ENCODE peak calls at places on chromosomes 16 and 17, in seven cellular contexts. P, K, C, J, X, Q and S are unnamed samples.

GRCh38 chr17:63440127-63440769 is 5.9 kb downstream of the CYB561 start:
- DNase-seq in K (no peak), Q (no peak), J (no peak), P (no peak), X (no peak), C (no peak), S (no peak)

GRCh38 chr17:68011199-68011665 is 15.0 kb upstream of the C17orf58 start:
- DNase-seq in J (no peak), Q (peak; percentile 74), P (peak; percentile 90), C (peak; percentile 55), X (peak; percentile 66), K (peak; percentile 23), S (peak; percentile 54)

GRCh38 chr17:49993423-49994037 is 1.5 kb downstream of the DLX3 start:
- DNase-seq in C (peak; percentile 64), K (no peak), Q (no peak), J (peak; percentile 23), X (peak; percentile 76), P (peak; percentile 86), S (peak; percentile 67)

GRCh38 chr16:69131749-69132423 is 502 bp downstream of the CHTF8 start:
- DNase-seq in Q (peak; percentile 96), J (peak; percentile 78), K (peak; percentile 81), C (peak; percentile 95), X (peak; percentile 95), P (peak; percentile 76), S (peak; percentile 82)

GRCh38 chr16:58020628-58021521 is 4.7 kb upstream of the MMP15 start:
- DNase-seq in P (no peak), Q (peak; percentile 46), X (peak; percentile 69), C (peak; percentile 68), K (no peak), J (no peak), S (peak; percentile 58)

GRCh38 chr17:49363251-49363650 is 1.2 kb upstream of the ZNF652 start:
- DNase-seq in K (no peak), Q (no peak), P (no peak), C (no peak), J (no peak), X (no peak), S (no peak)

GRCh38 chr17:21042434-21043295 is at the start of gene USP22:
- DNase-seq in K (peak; percentile 96), J (no peak), X (peak; percentile 66), Q (no peak), P (peak; percentile 100), C (no peak), S (peak; percentile 98)

GRCh38 chr17:79255926-79256325 is 181.3 kb downstream of the ENGASE start:
- DNase-seq in C (no peak), X (no peak), J (no peak), K (no peak), P (no peak), Q (no peak), S (no peak)

GRCh38 chr17:40490289-40490853 is 11.1 kb downstream of the TNS4 start:
- DNase-seq in C (peak; percentile 70), Q (no peak), J (peak; percentile 69), P (peak; percentile 86), X (peak; percentile 48), K (no peak), S (peak; percentile 92)

GRCh38 chr16:88940196-88941050 is 36.6 kb downstream of the CBFA2T3 start:
- DNase-seq in Q (no peak), P (peak; percentile 58), X (peak; percentile 59), C (no peak), J (no peak), K (no peak), S (peak; percentile 27)

GRCh38 chr17:860805-861204 is 78.7 kb downstream of the MRM3 start:
- DNase-seq in X (no peak), C (no peak), Q (no peak), P (no peak), J (no peak), K (no peak), S (no peak)

GRCh38 chr17:75783803-75784472 is 668 bp upstream of the UNK start:
- DNase-seq in X (peak; percentile 55), C (peak; percentile 34), P (no peak), Q (no peak), J (no peak), K (no peak), S (no peak)

GRCh38 chr16:67281536-67282446 is 2.5 kb downstream of the PLEKHG4 start:
- DNase-seq in K (no peak), C (no peak), J (no peak), Q (no peak), X (no peak), P (no peak), S (no peak)

GRCh38 chr16:74740795-74741304 is 33.8 kb downstream of the FA2H start:
- DNase-seq in X (no peak), J (peak; percentile 41), C (no peak), K (no peak), P (no peak), Q (no peak), S (peak; percentile 70)

GRCh38 chr17:61556224-61557188 is 34.5 kb downstream of the NACA2 start:
- DNase-seq in Q (no peak), C (no peak), P (no peak), J (peak; percentile 37), K (no peak), X (no peak), S (no peak)

GRCh38 chr16:84461029-84461415 is 43.4 kb downstream of the MEAK7 start:
- DNase-seq in K (no peak), C (no peak), J (no peak), X (no peak), P (peak; percentile 20), Q (no peak), S (no peak)

GRCh38 chr16:19067349-19068236 is at the start of gene COQ7:
- DNase-seq in K (peak; percentile 99), P (peak; percentile 98), X (peak; percentile 99), C (peak; percentile 99), Q (peak; percentile 99), J (peak; percentile 100), S (peak; percentile 100)

GRCh38 chr17:78434455-78435329 is 56.2 kb downstream of the PGS1 start:
- DNase-seq in J (no peak), X (no peak), P (no peak), K (no peak), C (no peak), Q (no peak), S (no peak)

GRCh38 chr16:3170440-3171180 is 17.4 kb upstream of the OR1F1 start:
- DNase-seq in J (no peak), C (no peak), K (no peak), Q (no peak), X (peak; percentile 57), P (peak; percentile 60), S (peak; percentile 38)

GRCh38 chr16:81261049-81261648 is 22.7 kb downstream of the BCO1 start:
- DNase-seq in K (no peak), X (no peak), C (no peak), Q (peak; percentile 76), J (no peak), P (peak; percentile 45), S (peak; percentile 36)

GRCh38 chr16:67249178-67249759 is 490 bp downstream of the SLC9A5 start:
- DNase-seq in X (no peak), P (no peak), K (no peak), Q (no peak), C (no peak), J (no peak), S (peak; percentile 45)

GRCh38 chr16:58119509-58119845 is 9.7 kb downstream of the CFAP20 start:
- DNase-seq in C (no peak), K (no peak), P (no peak), J (no peak), Q (no peak), X (no peak), S (no peak)

GRCh38 chr17:67386965-67387551 is 10.0 kb downstream of the PITPNC1 start:
- DNase-seq in K (peak; percentile 57), C (peak; percentile 56), P (peak; percentile 75), Q (peak; percentile 67), J (peak; percentile 20), X (peak; percentile 85), S (peak; percentile 61)

GRCh38 chr16:87127061-87127765 is 190.0 kb downstream of the C16orf95 start:
- DNase-seq in P (no peak), J (peak; percentile 70), C (peak; percentile 62), Q (no peak), K (no peak), X (no peak), S (no peak)

GRCh38 chr17:40113110-40113960 is 8.4 kb upstream of the MSL1 start:
- DNase-seq in X (peak; percentile 93), C (peak; percentile 96), K (peak; percentile 87), P (peak; percentile 96), Q (peak; percentile 84), J (peak; percentile 93), S (peak; percentile 97)

GRCh38 chr16:17026600-17027242 is 444.0 kb downstream of the XYLT1 start:
- DNase-seq in J (no peak), C (no peak), Q (no peak), X (no peak), P (no peak), K (no peak), S (no peak)

GRCh38 chr16:6016530-6017184 is 919.1 kb upstream of the EEF2KMT start:
- DNase-seq in C (peak; percentile 81), K (peak; percentile 59), P (peak; percentile 45), J (peak; percentile 45), X (peak; percentile 90), Q (peak; percentile 65), S (peak; percentile 38)

DNA sequence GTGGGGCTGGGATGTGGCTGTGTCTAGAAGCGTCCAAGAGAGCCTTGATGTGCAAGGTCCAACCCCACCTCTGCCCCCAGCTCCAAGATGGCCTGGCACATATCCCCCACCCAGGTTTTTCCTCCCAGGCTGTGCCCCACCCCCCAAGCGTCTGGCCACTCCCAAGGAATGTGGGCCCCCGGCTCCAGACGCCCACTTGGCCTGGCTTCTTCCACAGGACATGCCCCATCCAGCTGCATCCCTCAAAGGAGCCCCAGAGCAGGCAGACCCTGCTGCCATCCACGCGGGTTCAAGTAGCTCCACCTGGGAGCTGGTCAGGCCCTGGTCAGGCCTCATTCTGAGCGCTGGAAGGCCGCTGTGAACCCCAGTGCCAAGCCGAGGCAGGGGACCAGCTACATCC is 3.2 kb downstream of the CAMKK1 start:
- DNase-seq in C (no peak), K (no peak), J (no peak), Q (no peak), X (no peak), P (no peak), S (no peak)
- H2AFZ ChIP-seq in C (no peak overlapping the region), K (no peak overlapping the region), J (no peak overlapping the region), Q (no peak overlapping the region), X (no peak overlapping the region), P (no peak overlapping the region), S (no peak overlapping the region)

GRCh38 chr16:9148376-9149015 is 57.1 kb downstream of the HAPSTR1 start:
- DNase-seq in C (no peak), P (no peak), X (no peak), Q (no peak), J (no peak), K (no peak), S (no peak)
- H3K9me3 ChIP-seq in C (no peaks in the 10 kb centered on the region), P (no peaks in the 10 kb centered on the region), X (no peaks in the 10 kb centered on the region), Q (no peaks in the 10 kb centered on the region), J (no peaks in the 10 kb centered on the region), K (peaks cover 3% of the 10 kb centered on the region), S (no peaks in the 10 kb centered on the region)

DNA sequence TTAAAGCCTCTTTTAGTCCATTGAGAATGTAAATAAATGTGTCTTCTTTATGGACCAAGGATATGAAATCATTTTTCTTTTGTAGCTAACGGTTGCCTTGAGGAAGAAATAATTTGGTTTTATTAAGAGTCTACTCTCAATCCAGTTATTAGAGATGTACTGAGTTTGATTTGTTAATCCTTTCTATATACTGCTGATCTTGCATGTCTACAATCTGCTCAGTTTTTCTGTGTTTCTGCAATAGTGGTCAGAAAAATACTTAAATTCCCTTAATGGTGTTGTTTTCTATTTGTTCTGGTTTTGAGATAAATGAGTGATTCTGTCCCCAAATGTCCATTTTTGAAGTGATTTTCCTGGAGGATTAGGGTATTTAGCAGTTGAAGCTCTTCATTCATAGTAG is 54.9 kb downstream of the CYLD start:
- DNase-seq in Q (no peak), J (no peak), P (no peak), C (no peak), K (no peak), X (no peak), S (no peak)
- H3K27ac ChIP-seq in Q (no peak overlapping the region), J (no peak overlapping the region), P (no peak overlapping the region), C (no peak overlapping the region), K (no peak overlapping the region), X (no peak overlapping the region), S (no peak overlapping the region)

GRCh38 chr16:65494609-65495008 is 372.7 kb upstream of the CDH11 start:
- DNase-seq in C (no peak), Q (no peak), K (no peak), X (no peak), J (no peak), P (no peak), S (no peak)
- H2AFZ ChIP-seq in C (no peak overlapping the region), Q (no peak overlapping the region), K (no peak overlapping the region), X (no peak overlapping the region), J (no peak overlapping the region), P (no peak overlapping the region), S (no peak overlapping the region)